ENCODE peak calls at places on chromosomes 2 and 18, in seven cellular contexts. I is small intestine, K is T-helper 1 cell, X is HEK293T, C is EH, S is H54, R is Peyer's patch. Z is an unnamed sample.

GRCh38 chr2:239307921-239308620 is 92.7 kb downstream of the HDAC4 start:
- DNase-seq in C (no peak), R (peak), I (no peak), K (no peak), S (no peak), X (no peak), Z (no peak)

GRCh38 chr2:1140389-1141003 is 189.8 kb downstream of the SNTG2 start:
- DNase-seq in I (no peak), K (no peak), C (peak), X (peak), R (no peak), S (peak), Z (peak)

GRCh38 chr2:137091704-137092103 is 326.4 kb downstream of the THSD7B start:
- DNase-seq in S (no peak), C (no peak), I (no peak), K (no peak), X (no peak), R (no peak), Z (no peak)

GRCh38 chr2:57881998-57882884 is 164.4 kb upstream of the VRK2 start:
- DNase-seq in K (no peak), R (no peak), I (peak), X (no peak), C (peak), S (no peak), Z (no peak)

GRCh38 chr18:22332590-22332989 is 85.1 kb downstream of the CTAGE1 start:
- DNase-seq in S (no peak), I (no peak), R (no peak), X (peak), C (no peak), K (no peak), Z (no peak)

GRCh38 chr2:237540823-237541222 is 25.6 kb upstream of the PRLH start:
- DNase-seq in R (peak), S (peak), I (peak), X (no peak), K (no peak), C (peak), Z (no peak)

GRCh38 chr2:29983308-29983707 is 61.9 kb upstream of the ALK start:
- DNase-seq in I (no peak), K (no peak), X (no peak), S (no peak), R (no peak), C (no peak), Z (no peak)

GRCh38 chr2:65595641-65596040 is 163.2 kb upstream of the SPRED2 start:
- DNase-seq in X (no peak), S (no peak), K (no peak), R (no peak), I (no peak), C (no peak), Z (no peak)

GRCh38 chr2:165357758-165358157 is 111.7 kb upstream of the CSRNP3 start:
- DNase-seq in R (no peak), I (peak), X (no peak), C (peak), S (no peak), K (no peak), Z (no peak)

GRCh38 chr18:48889115-48889941 is 61.4 kb downstream of the SMAD7 start:
- DNase-seq in C (no peak), S (no peak), I (no peak), K (no peak), R (peak), X (no peak), Z (no peak)

GRCh38 chr2:138475394-138475793 is 26.2 kb upstream of the SPOPL start:
- DNase-seq in S (no peak), K (no peak), X (no peak), R (no peak), C (no peak), I (no peak), Z (no peak)

GRCh38 chr2:12842917-12843316 is 126.2 kb downstream of the TRIB2 start:
- DNase-seq in K (no peak), S (no peak), X (no peak), C (no peak), R (no peak), I (no peak), Z (no peak)

GRCh38 chr2:233385489-233386044 is 31.3 kb downstream of the DGKD start:
- DNase-seq in R (no peak), X (no peak), C (no peak), I (no peak), S (no peak), K (no peak), Z (peak)

GRCh38 chr18:9586814-9587213 is 27.5 kb downstream of the PPP4R1 start:
- DNase-seq in S (no peak), R (no peak), C (no peak), I (no peak), K (no peak), X (no peak), Z (no peak)

GRCh38 chr2:240325654-240326031 is 109.8 kb upstream of the GPC1 start:
- DNase-seq in R (no peak), K (no peak), S (no peak), C (peak), X (no peak), I (no peak), Z (no peak)

GRCh38 chr2:161166538-161167409 is 6.5 kb downstream of the TANK start:
- DNase-seq in K (no peak), X (no peak), S (no peak), C (no peak), I (peak), R (no peak), Z (no peak)

GRCh38 chr2:102034683-102035606 is 43.2 kb downstream of the IL1R2 start:
- DNase-seq in X (no peak), K (no peak), R (no peak), C (no peak), I (no peak), S (no peak), Z (no peak)

GRCh38 chr18:3995476-3996102 is 459.5 kb downstream of the DLGAP1 start:
- DNase-seq in C (peak), K (peak), I (peak), X (peak), S (no peak), R (no peak), Z (peak)

GRCh38 chr2:85066006-85066405 is 67.2 kb upstream of the TCF7L1 start:
- DNase-seq in K (no peak), I (no peak), R (no peak), S (no peak), X (no peak), C (no peak), Z (no peak)

GRCh38 chr2:32825291-32825712 is 121.5 kb upstream of the LTBP1 start:
- DNase-seq in X (no peak), K (no peak), I (peak), C (peak), S (no peak), R (no peak), Z (no peak)

GRCh38 chr2:54240515-54241219 is 15.4 kb downstream of the TSPYL6 start:
- DNase-seq in K (no peak), R (no peak), X (no peak), S (peak), I (no peak), C (peak), Z (no peak)

GRCh38 chr18:80183273-80184050 is 63.9 kb downstream of the PARD6G start:
- DNase-seq in K (no peak), X (no peak), C (no peak), R (no peak), S (no peak), I (no peak), Z (no peak)

GRCh38 chr2:188042412-188042811 is 249.3 kb upstream of the GULP1 start:
- DNase-seq in S (peak), I (no peak), K (no peak), R (no peak), C (peak), X (no peak), Z (no peak)

GRCh38 chr2:9473985-9474360 is 378 bp upstream of the IAH1 start:
- DNase-seq in K (peak), C (peak), R (no peak), X (no peak), S (no peak), I (peak), Z (peak)

GRCh38 chr2:7378642-7379041 is 461.4 kb downstream of the RNF144A start:
- DNase-seq in C (no peak), K (no peak), R (no peak), X (no peak), S (no peak), I (no peak), Z (no peak)

Z was measured in CD8-positive, alpha-beta T cell.